ENCODE peak calls at places on chromosome 18, in five cellular contexts. Y is activated CD4-positive, alpha-beta T cell treated with anti-CD3 and anti-CD28 coated beads for 24 hours; K is midbrain; L is kidney tubule cell; R is HCT116. I is an unnamed sample.

GRCh38 chr18:59910967-59911366 is 11.2 kb downstream of the PMAIP1 start:
- DNase-seq in Y (no peak), K (no peak), L (no peak), R (no peak), I (no peak)

GRCh38 chr18:22034276-22034675 is 135.1 kb upstream of the GATA6 start:
- DNase-seq in Y (no peak), K (no peak), L (no peak), R (no peak), I (no peak)

GRCh38 chr18:28801876-28802275 is 624.9 kb upstream of the CDH2 start:
- DNase-seq in Y (no peak), K (no peak), L (peak; percentile 4), R (no peak), I (no peak)

GRCh38 chr18:47799376-47799775 is 131.1 kb downstream of the SMAD2 start:
- DNase-seq in Y (no peak), K (no peak), L (no peak), R (no peak), I (no peak)

GRCh38 chr18:3664563-3665178 is 214.7 kb downstream of the TGIF1 start:
- DNase-seq in Y (no peak), K (no peak), L (no peak), R (no peak), I (peak; percentile 87)

GRCh38 chr18:248053-248452 is 19.8 kb downstream of the THOC1 start:
- DNase-seq in Y (no peak), K (no peak), L (no peak), R (no peak), I (no peak)

GRCh38 chr18:58416704-58417683 is 211.9 kb downstream of the ALPK2 start:
- DNase-seq in Y (no peak), K (no peak), L (peak; percentile 53), R (no peak), I (no peak)

GRCh38 chr18:5542393-5543035 is 1.3 kb downstream of the EPB41L3 start:
- DNase-seq in Y (no peak), K (no peak), L (peak; percentile 34), R (no peak), I (peak; percentile 51)

GRCh38 chr18:3722662-3723433 is 272.9 kb downstream of the TGIF1 start:
- DNase-seq in Y (no peak), K (no peak), L (no peak), R (no peak), I (peak; percentile 83)

GRCh38 chr18:3214855-3215637 is 4.7 kb downstream of the MYOM1 start:
- DNase-seq in Y (no peak), K (no peak), L (no peak), R (no peak), I (no peak)

GRCh38 chr18:75378674-75379315 is 48.7 kb downstream of the SMIM21 start:
- DNase-seq in Y (no peak), K (no peak), L (no peak), R (no peak), I (no peak)

GRCh38 chr18:78242796-78243195 is 736.8 kb upstream of the SALL3 start:
- DNase-seq in Y (no peak), K (no peak), L (peak; percentile 9), R (no peak), I (no peak)

GRCh38 chr18:61589053-61589723 is 256.0 kb downstream of the CDH20 start:
- DNase-seq in Y (no peak), K (no peak), L (no peak), R (no peak), I (no peak)

GRCh38 chr18:11767935-11768334 is 78.9 kb downstream of the GNAL start:
- DNase-seq in Y (no peak), K (no peak), L (no peak), R (no peak), I (peak; percentile 38)

GRCh38 chr18:27769152-27769551 is 407.8 kb downstream of the CDH2 start:
- DNase-seq in Y (no peak), K (no peak), L (peak; percentile 17), R (no peak), I (peak; percentile 82)

GRCh38 chr18:55337908-55338521 is 250.0 kb downstream of the TCF4 start:
- DNase-seq in Y (no peak), K (peak; percentile 80), L (no peak), R (no peak), I (no peak)

GRCh38 chr18:59096098-59096779 is 43.4 kb upstream of the SEC11C start:
- DNase-seq in Y (no peak), K (no peak), L (no peak), R (no peak), I (peak; percentile 100)

GRCh38 chr18:79465392-79465991 is 69.8 kb downstream of the NFATC1 start:
- DNase-seq in Y (no peak), K (no peak), L (peak; percentile 38), R (no peak), I (no peak)

GRCh38 chr18:47594621-47595086 is 335.8 kb downstream of the SMAD2 start:
- DNase-seq in Y (no peak), K (no peak), L (no peak), R (no peak), I (no peak)

GRCh38 chr18:11118051-11118450 is 31.3 kb downstream of the PIEZO2 start:
- DNase-seq in Y (no peak), K (no peak), L (no peak), R (no peak), I (no peak)

GRCh38 chr18:48308755-48309154 is 100.4 kb downstream of the ZBTB7C start:
- DNase-seq in Y (no peak), K (no peak), L (no peak), R (no peak), I (no peak)

GRCh38 chr18:9810994-9811393 is 74.8 kb upstream of the TXNDC2 start:
- DNase-seq in Y (no peak), K (peak; percentile 18), L (no peak), R (no peak), I (no peak)

GRCh38 chr18:50820901-50821520 is 1.2 kb upstream of the MRO start:
- DNase-seq in Y (no peak), K (peak; percentile 21), L (no peak), R (no peak), I (no peak)

GRCh38 chr18:74478876-74479275 is 17.3 kb upstream of the CNDP2 start:
- DNase-seq in Y (no peak), K (no peak), L (no peak), R (no peak), I (no peak)

GRCh38 chr18:39105095-39105494 is 1539.5 kb upstream of the CELF4 start:
- DNase-seq in Y (no peak), K (no peak), L (no peak), R (no peak), I (peak; percentile 7)

GRCh38 chr18:33581816-33582215 is 3.8 kb downstream of the ASXL3 start:
- DNase-seq in Y (no peak), K (peak; percentile 50), L (no peak), R (no peak), I (peak; percentile 60)

GRCh38 chr18:27121108-27121507 is 64.0 kb downstream of the CHST9 start:
- DNase-seq in Y (no peak), K (no peak), L (peak; percentile 73), R (no peak), I (no peak)

GRCh38 chr18:29147944-29148343 is 971.0 kb upstream of the CDH2 start:
- DNase-seq in Y (no peak), K (no peak), L (peak; percentile 44), R (no peak), I (peak; percentile 75)

GRCh38 chr18:45997689-45998088 is 30.6 kb upstream of the EPG5 start:
- DNase-seq in Y (no peak), K (no peak), L (no peak), R (no peak), I (no peak)

GRCh38 chr18:60232541-60232940 is 140.0 kb downstream of the MC4R start:
- DNase-seq in Y (no peak), K (no peak), L (peak; percentile 81), R (peak; percentile 52), I (peak; percentile 66)

GRCh38 chr18:75290737-75291358 is 80.3 kb downstream of the TSHZ1 start:
- DNase-seq in Y (no peak), K (no peak), L (no peak), R (no peak), I (peak; percentile 41)

GRCh38 chr18:62944454-62944853 is 229.1 kb downstream of the PHLPP1 start:
- DNase-seq in Y (no peak), K (no peak), L (no peak), R (no peak), I (no peak)

GRCh38 chr18:49899647-49900330 is 86.5 kb upstream of the ACAA2 start:
- DNase-seq in Y (no peak), K (no peak), L (peak; percentile 51), R (no peak), I (peak; percentile 94)

I was measured in DMS53.